ENCODE peak calls at places on chromosomes 3 and 15, in nine cellular contexts. One of them, this sample, is unnamed.

GRCh38 chr3:3776607-3777006 is 22.6 kb upstream of the LRRN1 start:
- DNase-seq in fibroblast of lung: no peak
- DNase-seq in GM10248: no peak
- DNase-seq in cardiac fibroblast: no peak
- DNase-seq in Calu3: no peak
- DNase-seq in esophagus muscularis mucosa: no peak
- DNase-seq in pancreas: no peak
- DNase-seq in fibroblast of mammary gland: no peak
- DNase-seq in WTC11: no peak
- DNase-seq in this sample: no peak

GRCh38 chr3:89252865-89253264 is 145.4 kb downstream of the EPHA3 start:
- DNase-seq in cardiac fibroblast: no peak
- DNase-seq in GM10248: no peak
- DNase-seq in Calu3: no peak
- DNase-seq in esophagus muscularis mucosa: no peak
- DNase-seq in pancreas: no peak
- DNase-seq in fibroblast of mammary gland: no peak
- DNase-seq in WTC11: no peak
- DNase-seq in fibroblast of lung: no peak
- DNase-seq in this sample: no peak

GRCh38 chr3:45164056-45164455 is 17.9 kb upstream of the CDCP1 start:
- DNase-seq in fibroblast of lung: no peak
- DNase-seq in Calu3: no peak
- DNase-seq in GM10248: no peak
- DNase-seq in fibroblast of mammary gland: no peak
- DNase-seq in pancreas: no peak
- DNase-seq in cardiac fibroblast: no peak
- DNase-seq in WTC11: no peak
- DNase-seq in esophagus muscularis mucosa: no peak
- DNase-seq in this sample: no peak

GRCh38 chr3:120440001-120440703 is 10.6 kb downstream of the FSTL1 start:
- DNase-seq in fibroblast of lung: peak; percentile 81
- DNase-seq in pancreas: no peak
- DNase-seq in fibroblast of mammary gland: no peak
- DNase-seq in Calu3: no peak
- DNase-seq in GM10248: no peak
- DNase-seq in WTC11: no peak
- DNase-seq in esophagus muscularis mucosa: no peak
- DNase-seq in cardiac fibroblast: no peak
- DNase-seq in this sample: no peak

GRCh38 chr15:98812711-98813441 is 164.5 kb downstream of the IGF1R start:
- DNase-seq in WTC11: peak; percentile 33
- DNase-seq in cardiac fibroblast: peak; percentile 64
- DNase-seq in esophagus muscularis mucosa: no peak
- DNase-seq in Calu3: no peak
- DNase-seq in GM10248: no peak
- DNase-seq in pancreas: no peak
- DNase-seq in fibroblast of lung: no peak
- DNase-seq in fibroblast of mammary gland: no peak
- DNase-seq in this sample: no peak

GRCh38 chr15:94032571-94032970 is 198.8 kb upstream of the MCTP2 start:
- DNase-seq in cardiac fibroblast: no peak
- DNase-seq in esophagus muscularis mucosa: no peak
- DNase-seq in fibroblast of mammary gland: no peak
- DNase-seq in Calu3: no peak
- DNase-seq in fibroblast of lung: no peak
- DNase-seq in WTC11: no peak
- DNase-seq in pancreas: no peak
- DNase-seq in GM10248: no peak
- DNase-seq in this sample: no peak

GRCh38 chr3:171842864-171843511 is at the start of gene TMEM212:
- DNase-seq in esophagus muscularis mucosa: no peak
- DNase-seq in cardiac fibroblast: peak; percentile 76
- DNase-seq in fibroblast of mammary gland: peak; percentile 49
- DNase-seq in GM10248: no peak
- DNase-seq in fibroblast of lung: peak; percentile 84
- DNase-seq in Calu3: no peak
- DNase-seq in WTC11: no peak
- DNase-seq in pancreas: no peak
- DNase-seq in this sample: no peak

GRCh38 chr3:46127503-46127902 is 80.6 kb downstream of the CCR1 start:
- DNase-seq in Calu3: peak; percentile 46
- DNase-seq in esophagus muscularis mucosa: no peak
- DNase-seq in pancreas: no peak
- DNase-seq in fibroblast of lung: peak; percentile 93
- DNase-seq in GM10248: no peak
- DNase-seq in cardiac fibroblast: peak; percentile 87
- DNase-seq in WTC11: no peak
- DNase-seq in fibroblast of mammary gland: peak; percentile 83
- DNase-seq in this sample: no peak

GRCh38 chr15:83973816-83974215 is 261.8 kb upstream of the GOLGA6L4 start:
- DNase-seq in Calu3: peak; percentile 22
- DNase-seq in fibroblast of mammary gland: peak; percentile 17
- DNase-seq in GM10248: peak; percentile 39
- DNase-seq in WTC11: no peak
- DNase-seq in fibroblast of lung: no peak
- DNase-seq in cardiac fibroblast: peak; percentile 17
- DNase-seq in pancreas: peak; percentile 17
- DNase-seq in esophagus muscularis mucosa: no peak
- DNase-seq in this sample: peak; percentile 20

GRCh38 chr15:73305331-73306211 is 63.2 kb downstream of the HCN4 start:
- DNase-seq in cardiac fibroblast: peak; percentile 84
- DNase-seq in Calu3: peak; percentile 64
- DNase-seq in fibroblast of lung: peak; percentile 60
- DNase-seq in esophagus muscularis mucosa: no peak
- DNase-seq in GM10248: peak; percentile 61
- DNase-seq in pancreas: no peak
- DNase-seq in fibroblast of mammary gland: peak; percentile 70
- DNase-seq in WTC11: peak; percentile 57
- DNase-seq in this sample: peak; percentile 55

GRCh38 chr3:186746008-186746407 is 28.8 kb downstream of the KNG1 start:
- DNase-seq in cardiac fibroblast: peak; percentile 89
- DNase-seq in Calu3: peak; percentile 92
- DNase-seq in WTC11: peak; percentile 35
- DNase-seq in fibroblast of lung: peak; percentile 75
- DNase-seq in GM10248: no peak
- DNase-seq in fibroblast of mammary gland: peak; percentile 43
- DNase-seq in pancreas: peak; percentile 23
- DNase-seq in esophagus muscularis mucosa: no peak
- DNase-seq in this sample: peak; percentile 17

GRCh38 chr3:89740029-89740880 is 632.8 kb downstream of the EPHA3 start:
- DNase-seq in fibroblast of mammary gland: no peak
- DNase-seq in cardiac fibroblast: no peak
- DNase-seq in GM10248: no peak
- DNase-seq in fibroblast of lung: no peak
- DNase-seq in Calu3: no peak
- DNase-seq in WTC11: no peak
- DNase-seq in pancreas: no peak
- DNase-seq in esophagus muscularis mucosa: no peak
- DNase-seq in this sample: no peak

GRCh38 chr3:150373234-150373633 is 34.9 kb upstream of the TSC22D2 start:
- DNase-seq in pancreas: no peak
- DNase-seq in GM10248: no peak
- DNase-seq in Calu3: no peak
- DNase-seq in esophagus muscularis mucosa: no peak
- DNase-seq in fibroblast of mammary gland: no peak
- DNase-seq in fibroblast of lung: no peak
- DNase-seq in cardiac fibroblast: no peak
- DNase-seq in WTC11: no peak
- DNase-seq in this sample: no peak

GRCh38 chr3:132872711-132873110 is 150.5 kb upstream of the NPHP3 start:
- DNase-seq in WTC11: no peak
- DNase-seq in cardiac fibroblast: no peak
- DNase-seq in Calu3: no peak
- DNase-seq in pancreas: no peak
- DNase-seq in esophagus muscularis mucosa: no peak
- DNase-seq in GM10248: no peak
- DNase-seq in fibroblast of mammary gland: peak; percentile 5
- DNase-seq in fibroblast of lung: no peak
- DNase-seq in this sample: no peak

DNA sequence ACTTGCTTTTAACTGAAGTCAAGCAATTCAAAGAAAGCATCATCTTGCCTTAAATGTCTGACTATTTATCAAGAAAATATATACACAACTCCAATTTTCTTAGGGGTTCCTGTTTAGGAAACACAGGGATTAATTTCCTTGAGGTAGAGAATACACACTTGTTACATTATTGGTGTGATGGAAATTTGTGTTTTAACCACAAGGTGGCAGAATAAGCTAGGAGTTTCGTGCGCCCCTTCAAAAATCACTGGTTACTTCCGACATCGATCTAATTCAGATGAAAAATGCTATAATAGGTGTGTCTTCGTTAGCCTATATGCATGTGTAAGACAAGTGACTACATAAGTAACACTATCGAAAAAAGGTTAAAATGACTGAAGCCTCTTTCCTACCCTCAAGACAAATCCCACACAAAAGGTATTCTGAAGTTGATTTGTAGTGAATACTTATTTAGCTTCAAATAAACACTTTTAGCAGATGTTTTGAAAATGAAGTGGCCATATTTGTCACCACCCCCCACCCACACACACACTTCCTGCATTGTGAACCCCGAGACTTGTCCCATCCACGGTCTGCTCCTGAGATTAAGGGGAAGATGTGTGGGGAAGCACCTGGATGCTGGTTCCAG is 246.5 kb downstream of the ROBO1 start:
- DNase-seq in fibroblast of lung: peak; percentile 34
- DNase-seq in pancreas: no peak
- DNase-seq in cardiac fibroblast: peak; percentile 59
- DNase-seq in Calu3: peak; percentile 45
- DNase-seq in GM10248: peak; percentile 24
- DNase-seq in esophagus muscularis mucosa: no peak
- DNase-seq in WTC11: no peak
- DNase-seq in fibroblast of mammary gland: peak; percentile 39
- DNase-seq in this sample: peak; percentile 3
- TF ChIP-seq CTCF in fibroblast of lung: peak; percentile 48
- TF ChIP-seq CTCF in pancreas: no peak
- TF ChIP-seq CTCF in cardiac fibroblast: peak; percentile 41
- TF ChIP-seq CTCF in Calu3: peak; percentile 23
- TF ChIP-seq CTCF in GM10248: peak; percentile 60
- TF ChIP-seq CTCF in esophagus muscularis mucosa: peak; percentile 52
- TF ChIP-seq CTCF in WTC11: peak; percentile 73
- TF ChIP-seq CTCF in fibroblast of mammary gland: peak; percentile 54
- TF ChIP-seq CTCF in this sample: peak; percentile 66

DNA sequence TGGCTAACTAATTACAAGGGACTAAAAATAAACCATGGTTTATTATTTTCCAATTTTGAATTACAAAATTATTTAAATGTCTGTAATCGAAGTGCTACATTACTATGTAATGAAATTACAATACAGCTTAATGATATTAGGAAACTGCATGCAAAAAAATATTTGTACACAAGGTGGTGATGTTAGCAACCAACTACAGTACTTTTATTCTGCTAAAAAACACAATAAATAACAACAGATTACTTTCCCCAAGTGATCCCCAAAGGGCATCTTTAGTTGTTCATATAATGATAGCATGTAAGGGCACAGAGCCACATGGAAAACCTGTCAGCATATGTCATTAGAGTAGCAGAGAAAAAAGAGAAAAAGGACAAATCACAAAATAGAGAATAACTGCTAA is 147.5 kb upstream of the SOX2 start:
- DNase-seq in pancreas: no peak
- DNase-seq in cardiac fibroblast: peak; percentile 1
- DNase-seq in Calu3: no peak
- DNase-seq in GM10248: no peak
- DNase-seq in esophagus muscularis mucosa: no peak
- DNase-seq in WTC11: no peak
- DNase-seq in fibroblast of lung: no peak
- DNase-seq in fibroblast of mammary gland: peak; percentile 4
- DNase-seq in this sample: no peak
- TF ChIP-seq CTCF in pancreas: no peak
- TF ChIP-seq CTCF in cardiac fibroblast: peak; percentile 12
- TF ChIP-seq CTCF in Calu3: no peak
- TF ChIP-seq CTCF in GM10248: no peak
- TF ChIP-seq CTCF in esophagus muscularis mucosa: no peak
- TF ChIP-seq CTCF in WTC11: no peak
- TF ChIP-seq CTCF in fibroblast of lung: no peak
- TF ChIP-seq CTCF in fibroblast of mammary gland: no peak
- TF ChIP-seq CTCF in this sample: no peak

GRCh38 chr15:76006136-76006778 is 6.0 kb downstream of the NRG4 start:
- DNase-seq in Calu3: no peak
- DNase-seq in WTC11: no peak
- DNase-seq in GM10248: no peak
- DNase-seq in pancreas: peak; percentile 71
- DNase-seq in cardiac fibroblast: peak; percentile 54
- DNase-seq in esophagus muscularis mucosa: no peak
- DNase-seq in fibroblast of mammary gland: peak; percentile 67
- DNase-seq in fibroblast of lung: peak; percentile 34
- DNase-seq in this sample: no peak

GRCh38 chr15:76011611-76012010 is 613 bp downstream of the NRG4 start:
- DNase-seq in cardiac fibroblast: no peak
- DNase-seq in esophagus muscularis mucosa: no peak
- DNase-seq in pancreas: no peak
- DNase-seq in fibroblast of mammary gland: no peak
- DNase-seq in WTC11: no peak
- DNase-seq in GM10248: no peak
- DNase-seq in fibroblast of lung: no peak
- DNase-seq in Calu3: no peak
- DNase-seq in this sample: no peak

DNA sequence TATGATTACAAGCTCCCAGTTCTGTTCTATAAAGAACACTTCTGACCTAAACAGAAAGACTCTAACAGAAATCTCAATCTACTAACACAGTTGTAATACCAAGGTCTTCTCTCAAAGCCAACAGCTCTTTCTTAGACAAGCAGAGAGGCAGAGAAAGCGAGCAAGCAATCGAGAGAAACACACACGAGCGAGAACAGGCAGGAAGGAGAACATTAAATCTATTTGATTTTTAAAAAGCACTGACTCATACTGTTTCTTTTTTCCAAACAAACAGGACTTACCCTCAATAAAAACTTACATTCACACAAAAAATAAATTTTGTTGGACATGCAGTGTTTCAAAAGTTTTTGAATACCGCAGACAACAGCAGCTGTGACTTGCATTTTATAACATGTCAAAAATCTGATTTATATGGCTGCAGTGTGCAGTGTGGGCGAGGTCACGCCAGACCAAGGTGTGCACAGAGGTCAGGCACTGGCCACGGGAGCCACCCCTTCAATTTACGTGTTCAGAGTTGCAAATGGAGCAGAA is at the start of gene NRG4:
- DNase-seq in pancreas: peak; percentile 49
- DNase-seq in fibroblast of lung: no peak
- DNase-seq in Calu3: peak; percentile 7
- DNase-seq in WTC11: no peak
- DNase-seq in esophagus muscularis mucosa: no peak
- DNase-seq in GM10248: peak; percentile 5
- DNase-seq in cardiac fibroblast: peak; percentile 5
- DNase-seq in fibroblast of mammary gland: peak; percentile 2
- DNase-seq in this sample: no peak
- TF ChIP-seq CTCF in pancreas: no peak
- TF ChIP-seq CTCF in fibroblast of lung: no peak
- TF ChIP-seq CTCF in Calu3: no peak
- TF ChIP-seq CTCF in WTC11: no peak
- TF ChIP-seq CTCF in esophagus muscularis mucosa: no peak
- TF ChIP-seq CTCF in GM10248: no peak
- TF ChIP-seq CTCF in cardiac fibroblast: no peak
- TF ChIP-seq CTCF in fibroblast of mammary gland: no peak
- TF ChIP-seq CTCF in this sample: no peak

DNA sequence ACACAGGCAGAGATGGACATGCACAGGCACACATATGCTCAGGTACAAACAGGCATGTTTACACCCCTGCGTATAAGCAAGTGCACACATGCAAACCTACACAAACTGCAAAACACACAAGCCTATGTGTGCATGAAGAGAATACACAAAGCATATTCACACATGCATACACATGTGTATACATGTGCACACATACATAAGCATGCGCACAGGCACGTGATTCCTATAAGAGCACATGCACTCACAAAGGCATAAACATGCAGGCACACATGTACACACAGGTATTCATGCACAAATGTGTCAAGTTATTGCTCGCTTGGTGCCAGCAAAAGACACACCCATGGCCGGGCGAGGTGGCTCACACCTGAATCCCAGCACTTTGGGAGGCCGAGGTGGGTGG is 1.4 kb upstream of the GNAT1 start:
- DNase-seq in pancreas: no peak
- DNase-seq in fibroblast of lung: no peak
- DNase-seq in cardiac fibroblast: no peak
- DNase-seq in fibroblast of mammary gland: no peak
- DNase-seq in Calu3: no peak
- DNase-seq in WTC11: no peak
- DNase-seq in esophagus muscularis mucosa: no peak
- DNase-seq in GM10248: no peak
- DNase-seq in this sample: no peak
- TF ChIP-seq CTCF in pancreas: no peak
- TF ChIP-seq CTCF in fibroblast of lung: no peak
- TF ChIP-seq CTCF in cardiac fibroblast: no peak
- TF ChIP-seq CTCF in fibroblast of mammary gland: no peak
- TF ChIP-seq CTCF in Calu3: no peak
- TF ChIP-seq CTCF in WTC11: no peak
- TF ChIP-seq CTCF in esophagus muscularis mucosa: no peak
- TF ChIP-seq CTCF in GM10248: no peak
- TF ChIP-seq CTCF in this sample: no peak

This sample was measured in activated CD8-positive, alpha-beta T cell treated with anti-CD3 and anti-CD28 coated beads for 36 hours.